ENCODE peak calls at places on chromosomes 2 and 18, in seven cellular contexts. One of them, this sample, is unnamed.

GRCh38 chr18:11994346-11994707 is 13.0 kb downstream of the IMPA2 start:
- DNase-seq in RWPE1: peak; percentile 65
- DNase-seq in body of pancreas: peak; percentile 70
- DNase-seq in Calu3: no peak
- DNase-seq in iPS-NIHi11: no peak
- DNase-seq in T-helper 2 cell: no peak
- DNase-seq in fibroblast of the aortic adventitia: peak; percentile 85
- DNase-seq in this sample: no peak

GRCh38 chr2:235551965-235552364 is 58.1 kb downstream of the AGAP1 start:
- DNase-seq in fibroblast of the aortic adventitia: peak; percentile 37
- DNase-seq in T-helper 2 cell: no peak
- DNase-seq in body of pancreas: peak; percentile 66
- DNase-seq in iPS-NIHi11: peak; percentile 82
- DNase-seq in Calu3: peak; percentile 76
- DNase-seq in RWPE1: peak; percentile 60
- DNase-seq in this sample: peak; percentile 82

GRCh38 chr2:146124741-146125140 is 1604.8 kb upstream of the ZEB2 start:
- DNase-seq in iPS-NIHi11: no peak
- DNase-seq in body of pancreas: no peak
- DNase-seq in T-helper 2 cell: no peak
- DNase-seq in RWPE1: no peak
- DNase-seq in fibroblast of the aortic adventitia: peak; percentile 39
- DNase-seq in Calu3: no peak
- DNase-seq in this sample: no peak

GRCh38 chr2:175744000-175744399 is 258.1 kb downstream of the LNPK start:
- DNase-seq in body of pancreas: no peak
- DNase-seq in fibroblast of the aortic adventitia: no peak
- DNase-seq in Calu3: no peak
- DNase-seq in iPS-NIHi11: peak; percentile 11
- DNase-seq in T-helper 2 cell: no peak
- DNase-seq in RWPE1: no peak
- DNase-seq in this sample: no peak

GRCh38 chr2:228798931-228799588 is 472.0 kb downstream of the PID1 start:
- DNase-seq in Calu3: no peak
- DNase-seq in T-helper 2 cell: no peak
- DNase-seq in iPS-NIHi11: no peak
- DNase-seq in RWPE1: no peak
- DNase-seq in body of pancreas: no peak
- DNase-seq in fibroblast of the aortic adventitia: no peak
- DNase-seq in this sample: no peak

GRCh38 chr18:61992923-61993322 is 100.1 kb upstream of the RNF152 start:
- DNase-seq in Calu3: no peak
- DNase-seq in RWPE1: no peak
- DNase-seq in fibroblast of the aortic adventitia: peak; percentile 85
- DNase-seq in T-helper 2 cell: no peak
- DNase-seq in iPS-NIHi11: no peak
- DNase-seq in body of pancreas: no peak
- DNase-seq in this sample: no peak

GRCh38 chr2:85053802-85054201 is 79.4 kb upstream of the TCF7L1 start:
- DNase-seq in Calu3: peak; percentile 54
- DNase-seq in iPS-NIHi11: no peak
- DNase-seq in T-helper 2 cell: no peak
- DNase-seq in body of pancreas: no peak
- DNase-seq in fibroblast of the aortic adventitia: peak; percentile 30
- DNase-seq in RWPE1: peak; percentile 61
- DNase-seq in this sample: no peak

GRCh38 chr2:240569523-240569997 is 1.3 kb downstream of the RNPEPL1 start:
- DNase-seq in iPS-NIHi11: no peak
- DNase-seq in RWPE1: no peak
- DNase-seq in fibroblast of the aortic adventitia: no peak
- DNase-seq in T-helper 2 cell: no peak
- DNase-seq in Calu3: no peak
- DNase-seq in body of pancreas: no peak
- DNase-seq in this sample: no peak

GRCh38 chr2:240582781-240583180 is 3.8 kb upstream of the CAPN10 start:
- DNase-seq in RWPE1: no peak
- DNase-seq in Calu3: no peak
- DNase-seq in fibroblast of the aortic adventitia: no peak
- DNase-seq in iPS-NIHi11: no peak
- DNase-seq in body of pancreas: no peak
- DNase-seq in T-helper 2 cell: no peak
- DNase-seq in this sample: no peak

GRCh38 chr18:11324956-11325873 is 175.8 kb upstream of the PIEZO2 start:
- DNase-seq in body of pancreas: no peak
- DNase-seq in iPS-NIHi11: no peak
- DNase-seq in RWPE1: peak; percentile 22
- DNase-seq in T-helper 2 cell: no peak
- DNase-seq in fibroblast of the aortic adventitia: peak; percentile 89
- DNase-seq in Calu3: no peak
- DNase-seq in this sample: no peak

GRCh38 chr2:191866675-191867506 is 20.0 kb upstream of the CAVIN2 start:
- DNase-seq in Calu3: peak; percentile 24
- DNase-seq in RWPE1: peak; percentile 88
- DNase-seq in fibroblast of the aortic adventitia: peak; percentile 97
- DNase-seq in iPS-NIHi11: peak; percentile 26
- DNase-seq in body of pancreas: peak; percentile 49
- DNase-seq in T-helper 2 cell: no peak
- DNase-seq in this sample: no peak

GRCh38 chr18:29191263-29191662 is 1014.3 kb upstream of the CDH2 start:
- DNase-seq in body of pancreas: no peak
- DNase-seq in RWPE1: peak; percentile 2
- DNase-seq in fibroblast of the aortic adventitia: peak; percentile 54
- DNase-seq in T-helper 2 cell: no peak
- DNase-seq in iPS-NIHi11: peak; percentile 54
- DNase-seq in Calu3: peak; percentile 9
- DNase-seq in this sample: no peak

GRCh38 chr18:44510376-44510775 is 170.3 kb upstream of the SETBP1 start:
- DNase-seq in fibroblast of the aortic adventitia: no peak
- DNase-seq in iPS-NIHi11: no peak
- DNase-seq in Calu3: no peak
- DNase-seq in T-helper 2 cell: no peak
- DNase-seq in RWPE1: no peak
- DNase-seq in body of pancreas: no peak
- DNase-seq in this sample: no peak

GRCh38 chr2:71385008-71385407 is 53.4 kb downstream of the ZNF638 start:
- DNase-seq in iPS-NIHi11: no peak
- DNase-seq in RWPE1: peak; percentile 1
- DNase-seq in Calu3: no peak
- DNase-seq in fibroblast of the aortic adventitia: peak; percentile 81
- DNase-seq in T-helper 2 cell: no peak
- DNase-seq in body of pancreas: no peak
- DNase-seq in this sample: no peak

GRCh38 chr2:55133467-55134315 is 83.4 kb upstream of the RTN4 start:
- DNase-seq in fibroblast of the aortic adventitia: peak; percentile 96
- DNase-seq in iPS-NIHi11: peak; percentile 64
- DNase-seq in RWPE1: no peak
- DNase-seq in Calu3: peak; percentile 70
- DNase-seq in T-helper 2 cell: peak; percentile 1
- DNase-seq in body of pancreas: peak; percentile 69
- DNase-seq in this sample: peak; percentile 90

GRCh38 chr2:241256168-241256545 is 59.3 kb downstream of the HDLBP start:
- DNase-seq in Calu3: no peak
- DNase-seq in iPS-NIHi11: no peak
- DNase-seq in fibroblast of the aortic adventitia: no peak
- DNase-seq in T-helper 2 cell: no peak
- DNase-seq in body of pancreas: no peak
- DNase-seq in RWPE1: no peak
- DNase-seq in this sample: no peak

GRCh38 chr2:241855888-241856422 is 2.7 kb downstream of the PDCD1 start:
- DNase-seq in fibroblast of the aortic adventitia: no peak
- DNase-seq in Calu3: no peak
- DNase-seq in T-helper 2 cell: no peak
- DNase-seq in iPS-NIHi11: peak; percentile 13
- DNase-seq in body of pancreas: no peak
- DNase-seq in RWPE1: no peak
- DNase-seq in this sample: no peak

GRCh38 chr2:62611820-62612219 is 93.7 kb upstream of the EHBP1 start:
- DNase-seq in iPS-NIHi11: no peak
- DNase-seq in fibroblast of the aortic adventitia: no peak
- DNase-seq in T-helper 2 cell: no peak
- DNase-seq in body of pancreas: no peak
- DNase-seq in Calu3: no peak
- DNase-seq in RWPE1: no peak
- DNase-seq in this sample: no peak

GRCh38 chr2:128639693-128640092 is 321.0 kb upstream of the HS6ST1 start:
- DNase-seq in body of pancreas: no peak
- DNase-seq in RWPE1: no peak
- DNase-seq in iPS-NIHi11: peak; percentile 3
- DNase-seq in fibroblast of the aortic adventitia: peak; percentile 5
- DNase-seq in T-helper 2 cell: no peak
- DNase-seq in Calu3: no peak
- DNase-seq in this sample: no peak

GRCh38 chr2:217920879-217921603 is 81.8 kb downstream of the TNS1 start:
- DNase-seq in RWPE1: no peak
- DNase-seq in fibroblast of the aortic adventitia: peak; percentile 56
- DNase-seq in body of pancreas: peak; percentile 65
- DNase-seq in iPS-NIHi11: peak; percentile 64
- DNase-seq in T-helper 2 cell: no peak
- DNase-seq in Calu3: no peak
- DNase-seq in this sample: no peak

GRCh38 chr2:39469807-39470206 is 32.7 kb upstream of the MAP4K3 start:
- DNase-seq in body of pancreas: peak; percentile 37
- DNase-seq in fibroblast of the aortic adventitia: peak; percentile 64
- DNase-seq in T-helper 2 cell: no peak
- DNase-seq in RWPE1: peak; percentile 76
- DNase-seq in Calu3: peak; percentile 41
- DNase-seq in iPS-NIHi11: peak; percentile 43
- DNase-seq in this sample: no peak

GRCh38 chr2:110717734-110718133 is 14.6 kb upstream of the ACOXL start:
- DNase-seq in body of pancreas: no peak
- DNase-seq in iPS-NIHi11: no peak
- DNase-seq in T-helper 2 cell: no peak
- DNase-seq in Calu3: no peak
- DNase-seq in RWPE1: no peak
- DNase-seq in fibroblast of the aortic adventitia: peak; percentile 48
- DNase-seq in this sample: no peak

GRCh38 chr2:60552096-60552850 is 1.2 kb downstream of the BCL11A start:
- DNase-seq in fibroblast of the aortic adventitia: no peak
- DNase-seq in Calu3: no peak
- DNase-seq in iPS-NIHi11: no peak
- DNase-seq in RWPE1: peak; percentile 26
- DNase-seq in body of pancreas: peak; percentile 44
- DNase-seq in T-helper 2 cell: no peak
- DNase-seq in this sample: no peak

GRCh38 chr2:20126040-20126439 is 74.6 kb upstream of the LAPTM4A start:
- DNase-seq in T-helper 2 cell: no peak
- DNase-seq in Calu3: no peak
- DNase-seq in body of pancreas: no peak
- DNase-seq in fibroblast of the aortic adventitia: no peak
- DNase-seq in RWPE1: no peak
- DNase-seq in iPS-NIHi11: no peak
- DNase-seq in this sample: no peak

GRCh38 chr2:8558096-8558495 is 123.8 kb upstream of the ID2 start:
- DNase-seq in body of pancreas: no peak
- DNase-seq in Calu3: no peak
- DNase-seq in RWPE1: no peak
- DNase-seq in fibroblast of the aortic adventitia: no peak
- DNase-seq in T-helper 2 cell: no peak
- DNase-seq in iPS-NIHi11: no peak
- DNase-seq in this sample: no peak

GRCh38 chr2:106282816-106283215 is 88.7 kb upstream of the UXS1 start:
- DNase-seq in RWPE1: no peak
- DNase-seq in fibroblast of the aortic adventitia: no peak
- DNase-seq in iPS-NIHi11: no peak
- DNase-seq in body of pancreas: no peak
- DNase-seq in T-helper 2 cell: no peak
- DNase-seq in Calu3: no peak
- DNase-seq in this sample: no peak

GRCh38 chr2:217066510-217067270 is 206.8 kb upstream of the TNP1 start:
- DNase-seq in body of pancreas: no peak
- DNase-seq in RWPE1: no peak
- DNase-seq in iPS-NIHi11: no peak
- DNase-seq in T-helper 2 cell: no peak
- DNase-seq in Calu3: no peak
- DNase-seq in fibroblast of the aortic adventitia: no peak
- DNase-seq in this sample: no peak

GRCh38 chr18:60372598-60372997 is at the start of gene MC4R:
- DNase-seq in Calu3: peak; percentile 24
- DNase-seq in body of pancreas: no peak
- DNase-seq in RWPE1: no peak
- DNase-seq in T-helper 2 cell: no peak
- DNase-seq in iPS-NIHi11: peak; percentile 66
- DNase-seq in fibroblast of the aortic adventitia: peak; percentile 53
- DNase-seq in this sample: peak; percentile 67

GRCh38 chr2:218893349-218894167 is 12.9 kb downstream of the WNT10A start:
- DNase-seq in fibroblast of the aortic adventitia: no peak
- DNase-seq in body of pancreas: no peak
- DNase-seq in iPS-NIHi11: no peak
- DNase-seq in Calu3: no peak
- DNase-seq in T-helper 2 cell: no peak
- DNase-seq in RWPE1: no peak
- DNase-seq in this sample: no peak

GRCh38 chr2:147989809-147990403 is 30.6 kb downstream of the ORC4 start:
- DNase-seq in fibroblast of the aortic adventitia: peak; percentile 81
- DNase-seq in body of pancreas: peak; percentile 18
- DNase-seq in RWPE1: peak; percentile 67
- DNase-seq in Calu3: peak; percentile 13
- DNase-seq in T-helper 2 cell: no peak
- DNase-seq in iPS-NIHi11: peak; percentile 38
- DNase-seq in this sample: peak; percentile 46

GRCh38 chr18:3104190-3105054 is 91.5 kb upstream of the LPIN2 start:
- DNase-seq in RWPE1: peak; percentile 71
- DNase-seq in body of pancreas: no peak
- DNase-seq in fibroblast of the aortic adventitia: peak; percentile 86
- DNase-seq in Calu3: no peak
- DNase-seq in T-helper 2 cell: no peak
- DNase-seq in iPS-NIHi11: no peak
- DNase-seq in this sample: no peak

GRCh38 chr2:177625744-177626655 is 233.4 kb downstream of the AGPS start:
- DNase-seq in T-helper 2 cell: no peak
- DNase-seq in Calu3: no peak
- DNase-seq in fibroblast of the aortic adventitia: no peak
- DNase-seq in RWPE1: no peak
- DNase-seq in body of pancreas: no peak
- DNase-seq in iPS-NIHi11: no peak
- DNase-seq in this sample: no peak

GRCh38 chr2:69538872-69539548 is 101.8 kb upstream of the NFU1 start:
- DNase-seq in T-helper 2 cell: no peak
- DNase-seq in fibroblast of the aortic adventitia: no peak
- DNase-seq in iPS-NIHi11: no peak
- DNase-seq in RWPE1: peak; percentile 41
- DNase-seq in Calu3: no peak
- DNase-seq in body of pancreas: no peak
- DNase-seq in this sample: no peak

GRCh38 chr2:225526731-225527427 is 127.4 kb downstream of the NYAP2 start:
- DNase-seq in body of pancreas: peak; percentile 13
- DNase-seq in fibroblast of the aortic adventitia: no peak
- DNase-seq in T-helper 2 cell: no peak
- DNase-seq in RWPE1: no peak
- DNase-seq in Calu3: peak; percentile 8
- DNase-seq in iPS-NIHi11: no peak
- DNase-seq in this sample: peak; percentile 59

GRCh38 chr18:9771977-9772660 is 64.0 kb downstream of the RAB31 start:
- DNase-seq in fibroblast of the aortic adventitia: no peak
- DNase-seq in iPS-NIHi11: no peak
- DNase-seq in body of pancreas: peak; percentile 36
- DNase-seq in RWPE1: no peak
- DNase-seq in T-helper 2 cell: no peak
- DNase-seq in Calu3: no peak
- DNase-seq in this sample: peak; percentile 27

GRCh38 chr2:97714084-97714949 is 941 bp downstream of the ZAP70 start:
- DNase-seq in body of pancreas: no peak
- DNase-seq in T-helper 2 cell: no peak
- DNase-seq in iPS-NIHi11: no peak
- DNase-seq in Calu3: no peak
- DNase-seq in RWPE1: peak; percentile 20
- DNase-seq in fibroblast of the aortic adventitia: no peak
- DNase-seq in this sample: no peak